ENCODE peak calls at places on chromosomes 16 and 17, in eight cellular contexts. F is body of pancreas, A is cardiac muscle cell, K is hepatocyte, S is adrenal gland, B is A549, J is kidney, Q is transverse colon. L is an unnamed sample.
A peak's percentile ranks its signal among the peaks of the same experiment; 100 is the strongest.

GRCh38 chr17:4605826-4606225 is 21.5 kb downstream of the SMTNL2 start:
- DNase-seq in F (no peak), A (no peak), K (peak; percentile 61), S (no peak), B (no peak), J (peak; percentile 77), Q (peak; percentile 35), L (no peak)

GRCh38 chr16:86103320-86103719 is 204.4 kb downstream of the IRF8 start:
- DNase-seq in F (no peak), A (no peak), K (no peak), S (no peak), B (no peak), J (no peak), Q (no peak), L (no peak)

GRCh38 chr17:50283246-50283645 is 9.0 kb downstream of the TMEM92 start:
- DNase-seq in F (no peak), A (no peak), K (no peak), S (no peak), B (no peak), J (peak; percentile 18), Q (no peak), L (no peak)

GRCh38 chr17:9150407-9151090 is 129.2 kb downstream of the NTN1 start:
- DNase-seq in F (no peak), A (no peak), K (peak; percentile 69), S (no peak), B (no peak), J (no peak), Q (peak; percentile 32), L (peak; percentile 64)

GRCh38 chr17:77696720-77697460 is 261.6 kb upstream of the TNRC6C start:
- DNase-seq in F (no peak), A (no peak), K (peak; percentile 22), S (no peak), B (no peak), J (no peak), Q (no peak), L (no peak)

GRCh38 chr16:85173981-85174751 is 61.9 kb upstream of the CIBAR2 start:
- DNase-seq in F (peak; percentile 51), A (peak; percentile 35), K (peak; percentile 80), S (peak; percentile 40), B (peak; percentile 76), J (peak; percentile 81), Q (peak; percentile 34), L (peak; percentile 93)

GRCh38 chr17:78892062-78892456 is 10.9 kb downstream of the CEP295NL start:
- DNase-seq in F (no peak), A (no peak), K (no peak), S (no peak), B (no peak), J (no peak), Q (no peak), L (no peak)

GRCh38 chr17:14575349-14575966 is 274.6 kb downstream of the HS3ST3B1 start:
- DNase-seq in F (no peak), A (peak; percentile 53), K (peak; percentile 36), S (no peak), B (no peak), J (no peak), Q (no peak), L (peak; percentile 42)

GRCh38 chr16:65285128-65286120 is 163.6 kb upstream of the CDH11 start:
- DNase-seq in F (no peak), A (peak; percentile 67), K (peak; percentile 22), S (no peak), B (no peak), J (no peak), Q (no peak), L (no peak)

GRCh38 chr16:9053006-9053601 is 38.3 kb upstream of the HAPSTR1 start:
- DNase-seq in F (peak; percentile 61), A (peak; percentile 87), K (peak; percentile 73), S (peak; percentile 44), B (peak; percentile 64), J (no peak), Q (peak; percentile 49), L (peak; percentile 62)

GRCh38 chr16:4488486-4488967 is 12.3 kb downstream of the HMOX2 start:
- DNase-seq in F (no peak), A (no peak), K (no peak), S (no peak), B (no peak), J (no peak), Q (no peak), L (peak; percentile 38)

GRCh38 chr16:3175157-3176153 is 12.5 kb upstream of the OR1F1 start:
- DNase-seq in F (no peak), A (no peak), K (no peak), S (no peak), B (peak; percentile 71), J (peak; percentile 53), Q (no peak), L (no peak)

GRCh38 chr17:31494259-31495048 is 103.0 kb downstream of the RAB11FIP4 start:
- DNase-seq in F (peak; percentile 58), A (no peak), K (no peak), S (no peak), B (no peak), J (peak; percentile 63), Q (peak; percentile 61), L (no peak)

GRCh38 chr17:2361361-2361760 is 24.1 kb downstream of the SGSM2 start:
- DNase-seq in F (peak; percentile 20), A (no peak), K (no peak), S (no peak), B (no peak), J (peak; percentile 54), Q (no peak), L (no peak)

GRCh38 chr17:29592850-29593545 is at the start of gene ANKRD13B:
- DNase-seq in F (no peak), A (peak; percentile 45), K (peak; percentile 45), S (no peak), B (no peak), J (no peak), Q (peak; percentile 55), L (peak; percentile 59)

GRCh38 chr17:49247949-49248348 is 17.4 kb upstream of the PHOSPHO1 start:
- DNase-seq in F (no peak), A (no peak), K (no peak), S (no peak), B (no peak), J (no peak), Q (no peak), L (no peak)

GRCh38 chr16:53654946-53655345 is 48.7 kb downstream of the RPGRIP1L start:
- DNase-seq in F (no peak), A (no peak), K (no peak), S (no peak), B (no peak), J (no peak), Q (no peak), L (no peak)

GRCh38 chr16:53651357-53651756 is 52.3 kb downstream of the RPGRIP1L start:
- DNase-seq in F (no peak), A (peak; percentile 43), K (no peak), S (no peak), B (no peak), J (no peak), Q (no peak), L (no peak)
- H3K4me1 ChIP-seq in F (no peaks in the 10 kb centered on the region), A (peaks cover 7% of the 10 kb centered on the region), K (no peaks in the 10 kb centered on the region), S (no peaks in the 10 kb centered on the region), B (no peaks in the 10 kb centered on the region), J (no peaks in the 10 kb centered on the region), Q (no peaks in the 10 kb centered on the region), L (no peaks in the 10 kb centered on the region)

GRCh38 chr16:1494711-1495110 is 1.6 kb downstream of the TELO2 start:
- DNase-seq in F (no peak), A (no peak), K (no peak), S (no peak), B (no peak), J (peak; percentile 69), Q (no peak), L (peak; percentile 58)
- H3K4me3 ChIP-seq in F (no peak overlapping the region), A (no peak overlapping the region), K (no peak overlapping the region), S (no peak overlapping the region), B (peak overlapping the region; percentile 84), J (no peak overlapping the region), Q (no peak overlapping the region), L (peak overlapping the region; percentile 79)

DNA sequence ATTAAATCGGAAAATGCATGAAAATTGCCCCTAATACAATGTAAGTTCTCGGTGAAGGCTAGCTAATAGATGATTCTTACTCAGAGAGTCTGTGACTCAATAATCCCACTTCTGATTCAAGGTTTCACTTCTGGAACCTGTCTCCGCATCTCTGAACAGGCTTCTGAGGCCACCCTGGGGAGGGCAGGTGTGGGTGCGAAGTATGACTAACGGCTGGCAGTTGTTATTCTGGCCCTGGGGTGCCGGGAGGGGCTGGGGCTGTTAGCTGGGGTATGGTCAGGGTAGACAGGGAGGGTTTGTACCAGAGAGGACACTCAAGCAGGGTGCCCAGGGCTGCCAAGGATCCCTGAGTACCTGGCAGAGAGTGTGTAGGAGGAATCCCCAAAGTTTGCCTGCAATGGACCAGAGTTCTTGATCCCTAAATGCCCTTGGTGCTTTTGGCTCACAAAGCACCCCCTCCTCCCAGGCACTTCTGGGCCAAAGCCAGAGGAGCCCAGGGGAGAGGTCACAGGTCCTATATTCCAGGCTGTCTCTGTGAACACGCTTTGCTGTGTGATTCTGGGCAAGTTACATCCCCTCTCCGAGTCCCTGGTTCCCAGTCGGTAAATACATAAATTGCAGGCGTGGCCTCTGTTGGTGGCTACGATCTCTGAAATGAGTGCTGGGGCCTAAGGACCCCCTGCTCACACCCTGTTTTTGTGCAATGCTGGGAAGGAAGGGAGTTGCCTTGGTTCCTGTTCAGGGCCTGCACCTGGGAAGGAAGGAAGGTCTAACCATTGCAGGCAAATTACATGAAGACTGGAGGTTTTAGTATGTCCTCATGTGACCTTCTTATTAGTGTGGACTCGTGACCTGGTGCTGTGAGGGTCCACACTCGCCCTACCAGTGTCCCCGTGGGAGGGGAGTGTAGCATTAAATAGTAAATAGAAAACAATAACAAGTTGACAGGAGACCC is 49.9 kb upstream of the CPNE2 start:
- DNase-seq in F (no peak), A (no peak), K (no peak), S (no peak), B (no peak), J (no peak), Q (peak; percentile 31), L (no peak)
- H3K4me1 ChIP-seq in F (peaks cover 6% of the 10 kb centered on the region), A (no peaks in the 10 kb centered on the region), K (no peaks in the 10 kb centered on the region), S (peaks cover 22% of the 10 kb centered on the region), B (no peaks in the 10 kb centered on the region), J (peaks cover 10% of the 10 kb centered on the region), Q (no peaks in the 10 kb centered on the region), L (peaks cover 22% of the 10 kb centered on the region)

DNA sequence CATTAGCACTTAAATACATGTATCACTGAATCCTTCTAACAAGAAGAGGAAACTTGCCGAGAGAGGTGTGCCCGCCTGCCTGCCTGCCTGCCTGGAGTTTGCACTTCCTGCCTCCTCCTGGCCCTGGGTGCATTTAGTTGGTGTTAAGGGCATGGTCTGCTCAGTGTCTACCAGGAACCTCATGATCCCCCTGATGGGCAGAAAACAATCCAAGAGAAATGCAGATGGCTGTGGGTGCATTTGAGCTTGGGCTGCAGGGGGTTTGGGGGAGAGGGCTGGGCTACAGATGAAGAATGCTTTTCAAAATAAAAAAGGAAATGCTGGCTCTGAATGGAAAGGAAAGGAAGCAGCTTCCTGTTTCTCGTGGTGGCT is 10.1 kb downstream of the KSR1 start:
- DNase-seq in F (no peak), A (no peak), K (no peak), S (no peak), B (no peak), J (no peak), Q (no peak), L (no peak)
- H3K4me3 ChIP-seq in F (no peak overlapping the region), A (no peak overlapping the region), K (no peak overlapping the region), S (no peak overlapping the region), B (no peak overlapping the region), J (no peak overlapping the region), Q (no peak overlapping the region), L (no peak overlapping the region)

L was measured in GM23248.